ENCODE peak calls at places on chromosomes 4 and X, in four cellular contexts. Y, C, E and S are unnamed samples.

GRCh38 chr4:125847518-125847917 is 532.8 kb downstream of the FAT4 start:
- DNase-seq in C (no peak), Y (no peak), E (no peak), S (no peak)

GRCh38 chr4:3563403-3563802 is 31.2 kb upstream of the LRPAP1 start:
- DNase-seq in C (no peak), Y (no peak), E (no peak), S (no peak)

GRCh38 chr4:76067652-76068286 is 6.7 kb upstream of the ART3 start:
- DNase-seq in E (peak; percentile 3), C (peak; percentile 89), Y (peak; percentile 57), S (peak; percentile 54)

GRCh38 chrX:6758234-6758633 is 223.3 kb upstream of the VCX3A start:
- DNase-seq in C (no peak), Y (no peak), E (no peak), S (no peak)

GRCh38 chr4:176044589-176044951 is 21.1 kb upstream of the WDR17 start:
- DNase-seq in C (no peak), E (no peak), Y (peak; percentile 61), S (no peak)

GRCh38 chr4:185567828-185568442 is 32.6 kb upstream of the PDLIM3 start:
- DNase-seq in C (no peak), E (no peak), Y (peak; percentile 74), S (no peak)

GRCh38 chr4:123616970-123617392 is 220.4 kb downstream of the SPRY1 start:
- DNase-seq in E (peak; percentile 12), C (no peak), Y (peak; percentile 35), S (peak; percentile 77)

GRCh38 chrX:727738-728621 is 97.4 kb downstream of the SHOX start:
- DNase-seq in C (peak; percentile 87), Y (no peak), E (no peak), S (no peak)

GRCh38 chrX:45472968-45473367 is 272.3 kb upstream of the DIPK2B start:
- DNase-seq in Y (peak; percentile 70), C (no peak), E (no peak), S (no peak)

GRCh38 chr4:38150766-38151165 is 190.6 kb downstream of the PTTG2 start:
- DNase-seq in Y (peak; percentile 90), C (no peak), E (no peak), S (no peak)

GRCh38 chrX:43003939-43004338 is 226.0 kb upstream of the PPP1R2C start:
- DNase-seq in C (no peak), E (no peak), Y (no peak), S (no peak)

GRCh38 chr4:95504488-95504887 is 44.3 kb downstream of the UNC5C start:
- DNase-seq in E (no peak), Y (no peak), C (no peak), S (no peak)

GRCh38 chr4:124936427-124936826 is 223.9 kb upstream of the ANKRD50 start:
- DNase-seq in Y (peak; percentile 78), C (no peak), E (peak; percentile 4), S (peak; percentile 49)

GRCh38 chrX:13652256-13653021 is 502 bp upstream of the TCEANC start:
- DNase-seq in Y (peak; percentile 95), C (no peak), E (no peak), S (no peak)

GRCh38 chr4:57119054-57119651 is 9.0 kb upstream of the IGFBP7 start:
- DNase-seq in E (no peak), C (no peak), Y (peak; percentile 97), S (no peak)

GRCh38 chr4:93289241-93289640 is 539.3 kb upstream of the ATOH1 start:
- DNase-seq in Y (no peak), E (no peak), C (no peak), S (no peak)

GRCh38 chr4:80419946-80420345 is 84.4 kb downstream of the CFAP299 start:
- DNase-seq in E (no peak), C (no peak), Y (no peak), S (no peak)

GRCh38 chrX:25020391-25021131 is 4.8 kb upstream of the ARX start:
- DNase-seq in E (peak; percentile 43), C (peak; percentile 94), Y (no peak), S (no peak)

GRCh38 chr4:39978378-39978775 is 666 bp upstream of the PDS5A start:
- DNase-seq in E (no peak), Y (no peak), C (no peak), S (no peak)

GRCh38 chrX:129097668-129098067 is 425.6 kb downstream of the SMARCA1 start:
- DNase-seq in C (no peak), Y (no peak), E (no peak), S (no peak)

GRCh38 chrX:48802813-48803261 is 970 bp downstream of the HDAC6 start:
- DNase-seq in E (no peak), C (no peak), Y (no peak), S (no peak)

GRCh38 chr4:38314663-38315062 is 349.3 kb upstream of the KLF3 start:
- DNase-seq in C (no peak), Y (no peak), E (no peak), S (no peak)

GRCh38 chr4:74366367-74366891 is 1.5 kb downstream of the EREG start:
- DNase-seq in Y (no peak), C (no peak), E (no peak), S (no peak)